ENCODE peak calls at places on chromosomes 2 and 18, in nine cellular contexts. I is cardiac fibroblast; R is progenitor cell of endocrine pancreas; U is CD4-positive, alpha-beta T cell; S is fibroblast of lung; V is gastrocnemius medialis; L is pancreas; D is HFF-Myc; W is adrenal gland. J is an unnamed sample.

GRCh38 chr2:158729873-158730620 is 65.1 kb upstream of the DAPL1 start:
- DNase-seq in I (no peak), R (no peak), U (no peak), S (no peak), V (no peak), L (no peak), D (no peak), W (no peak), J (no peak)

GRCh38 chr2:144512421-144513272 is 7.3 kb downstream of the ZEB2 start:
- DNase-seq in I (no peak), R (no peak), U (no peak), S (peak), V (no peak), L (no peak), D (no peak), W (no peak), J (no peak)

GRCh38 chr2:42036413-42036812 is 11.4 kb upstream of the PKDCC start:
- DNase-seq in I (no peak), R (no peak), U (no peak), S (no peak), V (no peak), L (no peak), D (no peak), W (no peak), J (no peak)

GRCh38 chr18:76573325-76574025 is 78.4 kb upstream of the ZNF516 start:
- DNase-seq in I (peak), R (no peak), U (no peak), S (peak), V (no peak), L (peak), D (no peak), W (peak), J (no peak)

GRCh38 chr2:137115081-137115713 is 349.9 kb downstream of the THSD7B start:
- DNase-seq in I (no peak), R (no peak), U (no peak), S (no peak), V (no peak), L (no peak), D (no peak), W (no peak), J (no peak)

GRCh38 chr2:239269959-239270358 is 130.9 kb downstream of the HDAC4 start:
- DNase-seq in I (no peak), R (no peak), U (no peak), S (no peak), V (no peak), L (no peak), D (no peak), W (peak), J (no peak)

GRCh38 chr2:152155209-152155608 is 20.4 kb downstream of the STAM2 start:
- DNase-seq in I (peak), R (no peak), U (no peak), S (peak), V (no peak), L (no peak), D (no peak), W (no peak), J (no peak)

GRCh38 chr2:224668123-224668909 is 47.8 kb downstream of the CCDC195 start:
- DNase-seq in I (no peak), R (no peak), U (no peak), S (no peak), V (no peak), L (no peak), D (no peak), W (no peak), J (no peak)

GRCh38 chr2:163469561-163469962 is 266.2 kb downstream of the FIGN start:
- DNase-seq in I (peak), R (no peak), U (no peak), S (no peak), V (no peak), L (no peak), D (no peak), W (peak), J (no peak)

GRCh38 chr18:57728941-57729511 is 74.1 kb downstream of the ATP8B1 start:
- DNase-seq in I (no peak), R (no peak), U (no peak), S (no peak), V (no peak), L (no peak), D (no peak), W (no peak), J (no peak)

GRCh38 chr2:46309052-46309953 is 12.1 kb downstream of the EPAS1 start:
- DNase-seq in I (peak), R (no peak), U (no peak), S (no peak), V (no peak), L (no peak), D (no peak), W (no peak), J (no peak)

GRCh38 chr2:70123051-70123828 is 36.0 kb downstream of the PCBP1 start:
- DNase-seq in I (peak), R (no peak), U (no peak), S (peak), V (peak), L (peak), D (no peak), W (peak), J (no peak)

GRCh38 chr2:63432373-63432772 is 155.9 kb downstream of the WDPCP start:
- DNase-seq in I (peak), R (no peak), U (no peak), S (peak), V (no peak), L (no peak), D (peak), W (no peak), J (no peak)

GRCh38 chr2:132586835-132587234 is 83.2 kb downstream of the LYPD1 start:
- DNase-seq in I (no peak), R (no peak), U (no peak), S (no peak), V (no peak), L (no peak), D (no peak), W (no peak), J (no peak)

GRCh38 chr2:221264318-221264717 is 307.8 kb downstream of the EPHA4 start:
- DNase-seq in I (no peak), R (no peak), U (no peak), S (no peak), V (no peak), L (no peak), D (no peak), W (no peak), J (no peak)
- TF ChIP-seq CTCF in I (no peak), R (no peak), U (no peak), S (no peak), V (no peak), L (no peak), D (peak), W (no peak), J (no peak)

DNA sequence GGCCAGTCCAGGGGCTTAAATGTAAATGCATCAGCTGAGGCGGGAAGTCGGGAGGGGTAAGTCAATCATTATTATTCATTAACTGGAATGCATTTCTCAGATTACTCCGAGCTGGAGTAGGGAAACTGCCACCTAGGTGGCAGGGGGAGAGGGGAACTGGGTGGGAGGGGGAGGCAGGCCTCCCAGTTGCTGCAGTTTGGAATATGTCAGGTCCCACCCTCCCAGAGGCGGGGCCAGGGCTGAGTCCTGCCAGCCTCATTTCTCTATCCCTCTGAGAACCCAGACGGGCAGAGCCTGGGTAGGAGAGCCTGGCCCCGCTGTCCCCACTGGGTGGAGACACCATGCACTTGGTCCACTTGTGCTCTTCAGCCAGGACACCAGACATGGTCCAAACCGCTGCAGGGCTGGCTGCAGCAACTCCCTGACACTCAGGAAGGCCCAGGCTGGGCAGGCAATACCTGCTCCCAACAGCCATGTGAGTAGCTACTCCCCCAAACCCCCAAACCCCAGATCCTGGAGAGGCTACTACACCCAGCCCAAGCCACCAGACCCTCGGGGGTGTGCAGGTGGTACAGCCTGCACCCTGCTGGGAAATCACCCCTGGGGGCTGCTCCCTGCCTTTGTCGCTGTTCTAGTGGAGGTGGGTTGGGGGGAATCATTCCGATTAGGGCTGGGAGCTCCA is at the start of gene GPBAR1:
- DNase-seq in I (no peak), R (no peak), U (no peak), S (no peak), V (no peak), L (peak), D (no peak), W (no peak), J (no peak)
- TF ChIP-seq CTCF in I (no peak), R (no peak), U (no peak), S (no peak), V (no peak), L (no peak), D (no peak), W (no peak), J (no peak)

GRCh38 chr2:234249006-234249405 is 198.5 kb downstream of the SPP2 start:
- DNase-seq in I (no peak), R (no peak), U (no peak), S (no peak), V (no peak), L (no peak), D (no peak), W (no peak), J (no peak)
- TF ChIP-seq CTCF in I (no peak), R (no peak), U (no peak), S (peak), V (no peak), L (no peak), D (no peak), W (no peak), J (no peak)

DNA sequence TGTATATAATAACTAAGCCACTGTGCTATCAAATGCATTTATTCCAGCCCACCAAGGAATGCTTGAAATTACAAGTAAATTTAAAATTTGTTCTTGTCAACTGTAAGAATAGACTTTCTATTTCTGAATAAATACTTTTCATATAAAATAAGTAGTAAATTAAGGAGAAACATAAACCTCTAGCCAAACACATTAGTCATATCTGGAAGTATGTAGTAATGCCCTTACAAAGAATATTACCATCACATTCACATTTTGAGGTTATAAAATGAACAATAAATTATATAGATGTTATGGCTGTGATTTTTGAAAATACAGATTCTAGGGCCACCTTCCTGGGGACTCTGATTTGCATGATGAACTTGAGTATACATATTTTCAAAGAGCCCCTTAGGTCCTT is 54.7 kb downstream of the SERPINB7 start:
- DNase-seq in I (no peak), R (no peak), U (no peak), S (no peak), V (no peak), L (no peak), D (no peak), W (no peak), J (no peak)
- TF ChIP-seq CTCF in I (no peak), R (no peak), U (no peak), S (no peak), V (no peak), L (no peak), D (no peak), W (no peak), J (no peak)

GRCh38 chr18:47777626-47778025 is 152.8 kb downstream of the SMAD2 start:
- DNase-seq in I (no peak), R (no peak), U (no peak), S (no peak), V (no peak), L (no peak), D (no peak), W (no peak), J (no peak)
- TF ChIP-seq CTCF in I (no peak), R (peak), U (no peak), S (no peak), V (no peak), L (no peak), D (no peak), W (no peak), J (no peak)

DNA sequence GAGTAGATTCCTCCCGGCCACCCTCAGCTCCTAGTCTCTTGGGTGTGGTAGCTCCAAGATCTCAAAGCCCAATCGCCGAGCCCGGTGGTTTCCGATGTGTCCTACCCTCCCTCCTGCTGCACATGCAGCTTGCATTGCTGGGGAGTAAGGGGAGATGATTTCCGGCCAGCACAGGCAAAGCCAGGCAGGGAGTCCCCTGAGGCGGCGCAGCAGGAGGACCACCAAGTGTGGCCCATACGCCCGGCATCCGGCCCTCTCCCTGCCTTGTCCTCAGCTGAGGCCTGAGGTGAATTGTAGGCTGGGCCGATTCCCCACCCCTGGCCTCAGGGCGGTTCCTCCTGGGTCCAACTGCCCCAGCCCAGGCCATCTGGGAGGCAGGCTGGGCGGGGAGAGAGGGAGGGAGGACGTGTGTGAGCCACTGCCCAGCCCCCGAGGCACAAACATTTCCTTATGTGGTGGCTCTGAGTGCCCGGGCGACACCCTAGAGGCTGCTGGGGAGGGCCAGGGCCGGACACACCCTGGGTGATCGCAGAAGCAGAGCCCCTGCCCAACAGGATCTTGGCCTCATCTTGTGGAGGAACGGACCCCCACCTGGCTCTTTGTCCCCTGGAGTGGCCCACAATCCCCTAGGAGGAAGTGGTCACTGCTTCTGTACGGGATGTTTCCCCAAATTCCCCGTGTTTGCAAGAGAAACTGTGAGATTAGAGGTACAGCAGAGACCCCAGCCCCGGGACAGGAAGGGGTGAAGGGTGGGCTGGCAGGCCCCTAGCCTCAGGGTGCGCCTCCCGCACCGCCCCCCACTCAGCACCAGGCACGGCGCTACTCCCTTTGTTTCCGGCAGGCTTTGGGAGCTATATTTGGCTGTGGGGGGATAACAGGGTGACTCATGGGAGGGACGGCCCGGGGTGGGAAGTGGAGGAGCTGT is 41.9 kb upstream of the PTMA start:
- DNase-seq in I (peak), R (peak), U (no peak), S (peak), V (peak), L (peak), D (peak), W (peak), J (peak)
- TF ChIP-seq CTCF in I (no peak), R (no peak), U (no peak), S (no peak), V (peak), L (no peak), D (no peak), W (no peak), J (no peak)

DNA sequence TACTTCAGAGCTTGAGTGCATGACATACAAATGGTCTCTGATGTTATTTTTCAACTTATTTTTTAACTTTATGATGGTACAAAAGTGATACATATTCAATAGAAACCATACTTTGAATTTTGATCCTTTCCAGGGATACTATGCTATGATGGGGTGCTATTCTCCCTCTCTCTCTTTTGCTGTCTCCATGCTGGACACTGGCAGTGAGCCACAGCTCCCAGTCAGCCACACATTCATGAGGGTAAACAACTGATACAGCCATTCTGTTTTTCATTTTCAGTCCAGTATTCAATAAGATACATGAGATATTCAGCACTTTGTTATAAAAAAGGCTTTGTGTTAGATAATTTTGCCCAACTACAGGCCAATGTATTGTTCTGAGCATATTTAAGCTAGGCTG is 859.3 kb upstream of the KLHL29 start:
- DNase-seq in I (no peak), R (no peak), U (no peak), S (no peak), V (no peak), L (no peak), D (no peak), W (no peak), J (no peak)
- TF ChIP-seq CTCF in I (no peak), R (no peak), U (no peak), S (no peak), V (no peak), L (no peak), D (no peak), W (no peak), J (no peak)

J was measured in activated B cell treated with CpG ODN at 0.5 μM for 24 hours.